ENCODE peak calls at places on chromosome 13, in seven cellular contexts. P, X, Z, Y, T, I and F are unnamed samples.

GRCh38 chr13:26614721-26615120 is 57.2 kb downstream of the WASF3 start:
- DNase-seq in P (no peak), X (no peak), Z (no peak), Y (no peak), T (no peak), I (no peak), F (no peak)

GRCh38 chr13:113413898-113414282 is 39.4 kb downstream of the ADPRHL1 start:
- DNase-seq in P (no peak), X (peak), Z (peak), Y (no peak), T (no peak), I (peak), F (no peak)

GRCh38 chr13:80048802-80049201 is 292.1 kb downstream of the SPRY2 start:
- DNase-seq in P (peak), X (peak), Z (peak), Y (peak), T (peak), I (peak), F (peak)

GRCh38 chr13:110618167-110618566 is 2.8 kb downstream of the NAXD start:
- DNase-seq in P (no peak), X (no peak), Z (no peak), Y (no peak), T (no peak), I (peak), F (no peak)

GRCh38 chr13:50991624-50992610 is 82.3 kb downstream of the RNASEH2B start:
- DNase-seq in P (no peak), X (peak), Z (no peak), Y (no peak), T (peak), I (no peak), F (no peak)

GRCh38 chr13:112974676-112975075 is 5.7 kb downstream of the MCF2L start:
- DNase-seq in P (no peak), X (no peak), Z (no peak), Y (no peak), T (no peak), I (no peak), F (no peak)

GRCh38 chr13:78497702-78498319 is 105.5 kb downstream of the POU4F1 start:
- DNase-seq in P (no peak), X (no peak), Z (no peak), Y (no peak), T (no peak), I (no peak), F (no peak)

GRCh38 chr13:102089177-102089576 is 312.7 kb downstream of the FGF14 start:
- DNase-seq in P (peak), X (no peak), Z (no peak), Y (no peak), T (no peak), I (no peak), F (no peak)

GRCh38 chr13:100789481-100789880 is 114.9 kb upstream of the TMTC4 start:
- DNase-seq in P (no peak), X (no peak), Z (no peak), Y (no peak), T (no peak), I (no peak), F (no peak)

GRCh38 chr13:109288151-109288709 is 498.2 kb downstream of the IRS2 start:
- DNase-seq in P (no peak), X (no peak), Z (no peak), Y (no peak), T (no peak), I (no peak), F (no peak)

GRCh38 chr13:27851481-27851880 is 59.2 kb downstream of the GSX1 start:
- DNase-seq in P (no peak), X (no peak), Z (no peak), Y (no peak), T (no peak), I (no peak), F (no peak)

GRCh38 chr13:31627097-31627496 is 112.2 kb upstream of the RXFP2 start:
- DNase-seq in P (no peak), X (no peak), Z (no peak), Y (no peak), T (no peak), I (peak), F (peak)

GRCh38 chr13:33057019-33057785 is 41.0 kb downstream of the KL start:
- DNase-seq in P (peak), X (no peak), Z (peak), Y (peak), T (no peak), I (peak), F (peak)

GRCh38 chr13:44471686-44472085 is 98.1 kb downstream of the SERP2 start:
- DNase-seq in P (no peak), X (no peak), Z (no peak), Y (no peak), T (no peak), I (peak), F (peak)

GRCh38 chr13:108922108-108922507 is 292.7 kb downstream of the MYO16 start:
- DNase-seq in P (no peak), X (no peak), Z (no peak), Y (no peak), T (no peak), I (no peak), F (no peak)

GRCh38 chr13:111415216-111415615 is 94.8 kb downstream of the TEX29 start:
- DNase-seq in P (no peak), X (no peak), Z (no peak), Y (no peak), T (no peak), I (no peak), F (no peak)

GRCh38 chr13:48220592-48221300 is 12.3 kb upstream of the ITM2B start:
- DNase-seq in P (no peak), X (no peak), Z (no peak), Y (no peak), T (no peak), I (no peak), F (no peak)

GRCh38 chr13:34465423-34465922 is 476.6 kb upstream of the NBEA start:
- DNase-seq in P (no peak), X (no peak), Z (no peak), Y (no peak), T (no peak), I (no peak), F (no peak)

GRCh38 chr13:34751492-34751891 is 190.6 kb upstream of the NBEA start:
- DNase-seq in P (no peak), X (no peak), Z (no peak), Y (no peak), T (no peak), I (no peak), F (no peak)

GRCh38 chr13:113903361-113903760 is 39.5 kb upstream of the GAS6 start:
- DNase-seq in P (no peak), X (no peak), Z (no peak), Y (no peak), T (no peak), I (no peak), F (peak)

GRCh38 chr13:47955836-47956235 is 45.2 kb downstream of the SUCLA2 start:
- DNase-seq in P (no peak), X (no peak), Z (no peak), Y (no peak), T (no peak), I (no peak), F (no peak)

GRCh38 chr13:46668302-46668720 is 115.3 kb downstream of the LRCH1 start:
- DNase-seq in P (peak), X (no peak), Z (peak), Y (peak), T (no peak), I (peak), F (peak)

GRCh38 chr13:79775830-79776229 is 294.9 kb downstream of the NDFIP2 start:
- DNase-seq in P (no peak), X (no peak), Z (peak), Y (peak), T (no peak), I (peak), F (peak)

GRCh38 chr13:47908200-47908902 is 92.7 kb downstream of the SUCLA2 start:
- DNase-seq in P (no peak), X (no peak), Z (no peak), Y (no peak), T (no peak), I (peak), F (no peak)

GRCh38 chr13:98155475-98156111 is 12.7 kb downstream of the FARP1 start:
- DNase-seq in P (no peak), X (no peak), Z (no peak), Y (peak), T (no peak), I (peak), F (peak)

GRCh38 chr13:98158172-98158907 is 15.4 kb downstream of the FARP1 start:
- DNase-seq in P (no peak), X (no peak), Z (peak), Y (peak), T (no peak), I (peak), F (no peak)

GRCh38 chr13:98157609-98158008 is 14.7 kb downstream of the FARP1 start:
- DNase-seq in P (no peak), X (no peak), Z (no peak), Y (no peak), T (no peak), I (no peak), F (no peak)

GRCh38 chr13:98157188-98157587 is 14.3 kb downstream of the FARP1 start:
- DNase-seq in P (no peak), X (no peak), Z (no peak), Y (no peak), T (no peak), I (no peak), F (no peak)

GRCh38 chr13:98156259-98156658 is 13.4 kb downstream of the FARP1 start:
- DNase-seq in P (no peak), X (no peak), Z (no peak), Y (no peak), T (no peak), I (no peak), F (no peak)
- TF ChIP-seq CTCF in P (no peak), X (no peak), Z (no peak), Y (no peak), T (no peak), I (no peak), F (no peak)

DNA sequence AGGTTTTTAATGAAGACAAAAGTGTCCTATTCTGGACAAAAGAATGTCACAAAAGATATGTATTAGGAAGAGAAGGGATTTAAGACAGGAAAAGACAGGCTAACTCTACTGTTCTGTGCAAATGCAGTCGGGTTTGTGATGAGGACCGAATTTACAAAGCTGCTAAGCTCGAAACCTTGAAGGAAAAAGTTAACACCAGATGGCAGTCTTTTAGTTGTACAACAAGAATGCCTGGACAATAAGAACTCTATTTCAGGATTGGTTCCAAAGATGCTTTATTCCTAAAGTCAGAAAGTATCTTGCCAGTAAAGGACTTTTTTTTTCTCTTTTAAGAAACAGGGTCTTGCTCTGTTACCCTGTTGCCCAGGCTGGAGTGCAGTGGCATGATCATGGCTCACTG is 51.1 kb downstream of the HS6ST3 start:
- DNase-seq in P (peak), X (no peak), Z (no peak), Y (no peak), T (no peak), I (peak), F (no peak)
- TF ChIP-seq CTCF in P (peak), X (no peak), Z (peak), Y (peak), T (peak), I (peak), F (peak)

GRCh38 chr13:37769078-37769477 is 100.5 kb downstream of the TRPC4 start:
- DNase-seq in P (peak), X (no peak), Z (no peak), Y (no peak), T (no peak), I (no peak), F (no peak)
- TF ChIP-seq CTCF in P (peak), X (no peak), Z (peak), Y (peak), T (no peak), I (peak), F (peak)

GRCh38 chr13:41649659-41650058 is 192.3 kb downstream of the RGCC start:
- DNase-seq in P (peak), X (no peak), Z (no peak), Y (no peak), T (no peak), I (no peak), F (no peak)
- TF ChIP-seq CTCF in P (peak), X (peak), Z (peak), Y (peak), T (peak), I (peak), F (peak)

GRCh38 chr13:94612050-94612449 is 10.4 kb downstream of the GPR180 start:
- DNase-seq in P (no peak), X (no peak), Z (no peak), Y (no peak), T (no peak), I (no peak), F (no peak)

GRCh38 chr13:94613051-94613450 is 11.4 kb downstream of the GPR180 start:
- DNase-seq in P (no peak), X (no peak), Z (no peak), Y (no peak), T (no peak), I (no peak), F (no peak)

GRCh38 chr13:94620286-94620896 is 18.7 kb downstream of the GPR180 start:
- DNase-seq in P (peak), X (no peak), Z (no peak), Y (no peak), T (no peak), I (peak), F (peak)

GRCh38 chr13:94617389-94618000 is 15.8 kb downstream of the GPR180 start:
- DNase-seq in P (peak), X (no peak), Z (no peak), Y (no peak), T (no peak), I (no peak), F (no peak)
- TF ChIP-seq CTCF in P (peak), X (peak), Z (peak), Y (peak), T (peak), I (peak), F (peak)